ENCODE peak calls at places on chromosomes 12 and 14, in five cellular contexts. B, N, I, L and H are unnamed samples.

GRCh38 chr12:104576980-104577925 is 120.5 kb downstream of the CHST11 start:
- DNase-seq in N (peak), L (no peak), B (no peak), I (no peak), H (no peak)

GRCh38 chr12:3456809-3457208 is 34.2 kb upstream of the PRMT8 start:
- DNase-seq in L (peak), I (no peak), N (no peak), B (peak), H (no peak)

GRCh38 chr12:101857043-101857558 is 20.3 kb upstream of the DRAM1 start:
- DNase-seq in L (no peak), I (no peak), B (no peak), N (peak), H (peak)

GRCh38 chr12:121894633-121895032 is 6.0 kb downstream of the PSMD9 start:
- DNase-seq in L (peak), N (peak), B (peak), I (no peak), H (peak)

GRCh38 chr14:52998376-52999010 is 47.6 kb upstream of the FERMT2 start:
- DNase-seq in N (peak), I (no peak), L (no peak), B (no peak), H (no peak)

GRCh38 chr14:80584638-80585505 is 356.7 kb downstream of the CEP128 start:
- DNase-seq in L (no peak), N (no peak), B (peak), I (no peak), H (peak)

GRCh38 chr12:53862831-53863230 is 75.8 kb upstream of the HOXC13 start:
- DNase-seq in I (no peak), L (no peak), N (no peak), B (no peak), H (no peak)

GRCh38 chr12:4015225-4016076 is 142.3 kb upstream of the PARP11 start:
- DNase-seq in N (no peak), B (peak), L (no peak), I (no peak), H (no peak)

GRCh38 chr12:21745258-21745657 is 29.2 kb downstream of the KCNJ8 start:
- DNase-seq in L (no peak), B (no peak), N (no peak), I (no peak), H (no peak)

GRCh38 chr12:113040722-113041168 is 15.8 kb upstream of the DTX1 start:
- DNase-seq in N (peak), B (peak), I (no peak), L (no peak), H (peak)

GRCh38 chr14:96324219-96324618 is 38.9 kb downstream of the ATG2B start:
- DNase-seq in L (no peak), I (no peak), N (no peak), B (no peak), H (no peak)

GRCh38 chr14:68520637-68521556 is 272.0 kb downstream of the ZFP36L1 start:
- DNase-seq in N (no peak), B (peak), L (no peak), I (no peak), H (peak)

GRCh38 chr14:62409909-62410308 is 635.3 kb downstream of the KCNH5 start:
- DNase-seq in N (peak), L (no peak), I (no peak), B (no peak), H (no peak)

GRCh38 chr14:93456356-93456755 is 25.6 kb downstream of the UNC79 start:
- DNase-seq in B (peak), L (no peak), N (no peak), I (no peak), H (no peak)

GRCh38 chr14:33914676-33915516 is 36.0 kb downstream of the EGLN3 start:
- DNase-seq in L (no peak), N (peak), I (no peak), B (peak), H (peak)

GRCh38 chr12:67436230-67436629 is 167.1 kb downstream of the CAND1 start:
- DNase-seq in L (no peak), I (no peak), B (no peak), N (no peak), H (no peak)

GRCh38 chr12:121786441-121786825 is 7.1 kb downstream of the RHOF start:
- DNase-seq in I (no peak), N (peak), B (peak), L (no peak), H (peak)

GRCh38 chr12:51636986-51637385 is 46.0 kb downstream of the SCN8A start:
- DNase-seq in B (no peak), N (no peak), L (no peak), I (no peak), H (no peak)

GRCh38 chr14:91509083-91509877 is 830 bp downstream of the PPP4R3A start:
- DNase-seq in B (peak), N (no peak), I (peak), L (no peak), H (peak)

GRCh38 chr14:55864890-55865655 is 253.1 kb upstream of the PELI2 start:
- DNase-seq in L (no peak), N (no peak), I (no peak), B (peak), H (no peak)

GRCh38 chr14:66039495-66039894 is 446.7 kb upstream of the CCDC196 start:
- DNase-seq in B (no peak), N (no peak), L (no peak), I (no peak), H (no peak)

GRCh38 chr14:35883677-35884293 is 57.6 kb downstream of the BRMS1L start:
- DNase-seq in I (no peak), N (peak), L (peak), B (peak), H (peak)

GRCh38 chr14:64504310-64504896 is at the start of gene ZBTB1:
- DNase-seq in I (peak), B (peak), L (peak), N (peak), H (peak)

GRCh38 chr14:49907186-49907585 is 14.3 kb downstream of the ARF6 start:
- DNase-seq in I (no peak), L (no peak), B (no peak), N (no peak), H (no peak)

GRCh38 chr12:84599539-84599938 is 313.1 kb downstream of the SLC6A15 start:
- DNase-seq in N (peak), B (peak), L (no peak), I (no peak), H (peak)

GRCh38 chr12:94717112-94717511 is 66.8 kb upstream of the TMCC3 start:
- DNase-seq in L (peak), B (no peak), N (no peak), I (no peak), H (no peak)

GRCh38 chr12:111405856-111406473 is at the start of gene SH2B3:
- DNase-seq in B (no peak), I (peak), L (no peak), N (no peak), H (no peak)

GRCh38 chr12:89244536-89244935 is 107.8 kb downstream of the DUSP6 start:
- DNase-seq in I (no peak), N (no peak), L (no peak), B (peak), H (no peak)

GRCh38 chr12:59069481-59069880 is 149.2 kb upstream of the LRIG3 start:
- DNase-seq in I (no peak), L (no peak), N (no peak), B (no peak), H (no peak)

GRCh38 chr12:56658921-56659320 is 13.1 kb upstream of the ATP5F1B start:
- DNase-seq in N (no peak), I (no peak), B (peak), L (no peak), H (no peak)

GRCh38 chr12:109871678-109872314 is 8.5 kb downstream of the GLTP start:
- DNase-seq in B (no peak), N (no peak), I (no peak), L (no peak), H (no peak)

GRCh38 chr14:100341301-100342031 is 18.3 kb downstream of the SLC25A47 start:
- DNase-seq in I (no peak), N (peak), B (no peak), L (no peak), H (peak)

GRCh38 chr12:108768591-108769500 is 37.5 kb upstream of the CORO1C start:
- DNase-seq in B (peak), N (no peak), L (peak), I (no peak), H (no peak)

GRCh38 chr12:123149088-123149827 is 1.6 kb downstream of the PITPNM2 start:
- DNase-seq in I (no peak), B (no peak), N (no peak), L (no peak), H (no peak)

GRCh38 chr12:52151859-52152783 is 39.7 kb downstream of the KRT80 start:
- DNase-seq in L (peak), N (no peak), B (peak), I (peak), H (peak)

GRCh38 chr14:41404121-41404520 is 202.6 kb upstream of the LRFN5 start:
- DNase-seq in L (no peak), N (no peak), B (no peak), I (no peak), H (no peak)